ENCODE peak calls at places on chromosome 20, in eight cellular contexts. A is Panc1, W is ovary, C is H1, K is AG09309, S is foreskin fibroblast, P is tibial artery, R is AG04450. X is an unnamed sample.

GRCh38 chr20:51570755-51571469 is 28.4 kb upstream of the NFATC2 start:
- DNase-seq in A (no peak), W (no peak), C (no peak), K (no peak), S (peak; percentile 61), P (peak; percentile 49), R (no peak), X (no peak)

GRCh38 chr20:32483351-32484220 is 101.5 kb downstream of the NOL4L start:
- DNase-seq in A (no peak), W (peak; percentile 60), C (peak; percentile 84), K (peak; percentile 37), S (peak; percentile 88), P (peak; percentile 38), R (no peak), X (peak; percentile 7)

GRCh38 chr20:51562334-51563140 is 20.0 kb upstream of the NFATC2 start:
- DNase-seq in A (peak; percentile 55), W (peak; percentile 85), C (peak; percentile 85), K (peak; percentile 79), S (peak; percentile 94), P (peak; percentile 87), R (peak; percentile 83), X (no peak)

GRCh38 chr20:53739799-53740785 is 146.5 kb upstream of the ZNF217 start:
- DNase-seq in A (peak; percentile 52), W (no peak), C (no peak), K (no peak), S (no peak), P (no peak), R (no peak), X (no peak)

GRCh38 chr20:17560344-17561074 is 9.4 kb upstream of the DSTN start:
- DNase-seq in A (no peak), W (no peak), C (peak; percentile 41), K (no peak), S (no peak), P (no peak), R (no peak), X (no peak)

GRCh38 chr20:12570371-12570770 is 438.4 kb upstream of the SPTLC3 start:
- DNase-seq in A (no peak), W (no peak), C (peak; percentile 64), K (no peak), S (no peak), P (no peak), R (no peak), X (no peak)

GRCh38 chr20:46696791-46697279 is 7.6 kb upstream of the TP53RK start:
- DNase-seq in A (no peak), W (no peak), C (no peak), K (no peak), S (no peak), P (no peak), R (no peak), X (no peak)

GRCh38 chr20:45098096-45098773 is 2.7 kb downstream of the KCNS1 start:
- DNase-seq in A (no peak), W (no peak), C (peak; percentile 87), K (no peak), S (peak; percentile 63), P (no peak), R (no peak), X (no peak)

DNA sequence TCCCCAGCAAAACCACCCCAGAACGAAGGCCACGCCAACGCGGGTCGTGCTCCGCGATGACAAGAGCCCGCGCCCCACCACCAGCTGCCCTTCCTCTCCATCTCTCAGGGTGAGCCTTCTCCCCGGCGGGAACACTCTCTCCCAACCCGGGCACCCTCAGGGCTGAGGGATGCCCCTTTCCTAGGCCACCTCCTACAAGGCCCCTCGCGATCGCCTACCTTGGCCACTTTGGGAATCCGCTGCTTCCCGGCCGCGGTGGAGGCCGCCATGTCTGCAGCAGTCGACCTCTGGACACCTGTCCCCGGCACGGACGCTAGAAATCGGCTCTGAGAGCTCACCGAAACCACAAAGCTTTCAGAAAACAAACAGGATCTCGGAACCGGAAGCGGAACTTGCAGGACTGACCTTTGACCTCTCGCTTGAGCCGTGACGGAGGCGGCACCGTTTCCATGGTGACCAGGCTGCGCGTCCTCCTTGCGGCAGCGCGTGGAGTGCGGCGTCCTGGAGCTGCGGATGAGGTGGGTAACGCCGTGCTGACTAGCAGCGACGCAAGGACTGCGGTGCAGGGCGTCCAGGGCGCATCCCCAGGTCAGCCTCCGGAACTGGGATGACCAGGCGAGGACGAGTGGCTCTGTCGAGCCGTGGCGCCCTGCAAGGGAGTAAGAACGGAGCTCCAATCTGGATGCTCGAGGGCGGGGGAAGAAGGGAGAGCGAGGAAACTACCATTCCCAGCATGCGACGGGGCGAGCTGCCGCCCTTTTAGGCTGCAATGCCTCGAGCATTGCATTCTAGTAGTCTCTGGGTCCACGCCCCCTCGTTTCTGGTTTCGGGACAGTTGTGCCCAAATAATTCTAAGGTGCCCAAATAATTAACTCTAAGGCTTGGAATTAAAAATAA is at the start of the genes CFAP61 and CRNKL1:
- DNase-seq in A (peak; percentile 92), W (peak; percentile 96), C (peak; percentile 97), K (peak; percentile 80), S (peak; percentile 99), P (peak; percentile 94), R (peak; percentile 94), X (peak; percentile 80)
- TF ChIP-seq CTCF in A (no peak), W (no peak), C (no peak), K (no peak), S (no peak), P (peak; percentile 46), R (no peak), X (no peak)

GRCh38 chr20:62876441-62876825 is 14.8 kb upstream of the TCFL5 start:
- DNase-seq in A (no peak), W (no peak), C (no peak), K (no peak), S (no peak), P (no peak), R (no peak), X (no peak)

GRCh38 chr20:62875419-62876355 is 14.1 kb upstream of the TCFL5 start:
- DNase-seq in A (no peak), W (peak; percentile 69), C (no peak), K (peak; percentile 5), S (peak; percentile 83), P (peak; percentile 87), R (peak; percentile 32), X (no peak)

GRCh38 chr20:62878244-62879030 is 16.8 kb upstream of the TCFL5 start:
- DNase-seq in A (no peak), W (no peak), C (no peak), K (no peak), S (no peak), P (no peak), R (no peak), X (no peak)

GRCh38 chr20:62874745-62875344 is 13.2 kb upstream of the TCFL5 start:
- DNase-seq in A (no peak), W (no peak), C (no peak), K (no peak), S (peak; percentile 22), P (no peak), R (no peak), X (no peak)

DNA sequence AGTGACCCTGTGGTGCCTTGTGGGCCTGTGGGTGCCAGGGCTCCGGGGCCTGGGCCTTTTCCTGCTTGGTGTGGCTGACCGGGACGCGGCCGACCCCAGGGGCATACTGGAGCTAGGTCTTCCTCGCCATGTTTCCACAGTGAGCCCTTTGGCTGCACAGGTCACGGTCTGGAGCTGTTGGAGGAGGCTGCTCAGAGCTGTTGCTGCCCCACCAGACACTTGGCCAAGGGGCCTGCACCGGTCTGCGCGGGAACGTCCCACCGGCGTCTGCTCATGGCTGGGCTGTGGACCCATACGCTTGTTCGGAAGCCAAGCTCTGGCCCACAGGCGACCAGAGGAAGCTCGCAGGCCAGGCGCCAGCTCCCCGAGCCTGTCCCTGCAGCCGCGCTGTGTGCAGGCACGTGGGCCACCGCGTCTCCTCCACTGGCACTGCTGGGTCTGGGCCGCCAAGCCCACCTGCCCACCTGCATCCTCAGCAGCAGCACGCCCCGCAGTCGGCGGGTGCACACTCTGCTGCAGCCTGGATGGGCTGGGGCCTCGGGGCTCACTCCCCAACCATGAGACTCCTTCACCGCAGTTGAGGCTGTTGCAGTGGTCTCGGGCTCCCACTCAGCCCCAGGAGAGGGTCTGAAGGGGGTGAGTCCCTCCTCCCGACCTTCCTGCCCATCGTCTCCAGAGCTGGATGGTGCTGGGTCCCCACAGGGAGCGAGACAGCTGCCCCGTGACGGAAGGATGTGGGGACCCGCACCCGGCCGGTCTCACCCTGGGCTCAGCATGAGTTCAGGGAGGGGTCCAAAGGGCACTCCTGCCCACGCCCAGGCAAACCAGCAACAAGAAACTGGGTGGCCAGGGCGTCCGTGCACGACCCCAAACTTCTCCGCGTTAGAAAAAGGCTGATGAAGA is 15.5 kb upstream of the TCFL5 start:
- DNase-seq in A (no peak), W (peak; percentile 86), C (no peak), K (no peak), S (peak; percentile 43), P (peak; percentile 83), R (no peak), X (no peak)
- H3K4me3 ChIP-seq in A (no peak overlapping the region), W (no peak overlapping the region), C (no peak overlapping the region), K (no peak overlapping the region), S (no peak overlapping the region), P (no peak overlapping the region), R (no peak overlapping the region), X (no peak overlapping the region)

DNA sequence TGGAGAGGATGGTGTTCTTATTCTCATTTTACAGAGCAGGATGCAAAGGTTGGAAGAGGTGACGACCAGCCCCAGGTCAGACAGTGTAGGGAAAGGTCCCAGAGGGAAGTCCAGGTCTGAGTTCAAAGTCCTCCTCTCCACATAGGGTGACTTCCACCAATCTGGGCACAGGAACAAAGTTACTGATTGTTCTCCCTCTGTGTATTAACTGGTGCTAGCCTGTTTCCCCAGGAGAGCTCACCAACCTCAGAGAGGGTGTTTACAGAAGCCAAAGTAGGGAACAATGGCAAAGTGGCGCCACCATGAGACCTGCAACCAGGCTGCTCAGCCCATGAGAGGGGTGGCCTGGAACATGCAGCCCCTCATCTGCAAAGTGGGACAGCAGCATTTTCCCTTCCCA is 16.8 kb upstream of the SIRPB1 start:
- DNase-seq in A (no peak), W (no peak), C (no peak), K (no peak), S (no peak), P (no peak), R (no peak), X (no peak)
- TF ChIP-seq CTCF in A (no peak), W (no peak), C (peak; percentile 52), K (no peak), S (no peak), P (no peak), R (no peak), X (no peak)

GRCh38 chr20:9534025-9534424 is 19.6 kb downstream of the LAMP5 start:
- DNase-seq in A (no peak), W (no peak), C (no peak), K (no peak), S (no peak), P (no peak), R (no peak), X (no peak)

GRCh38 chr20:9535457-9535856 is 21.1 kb downstream of the LAMP5 start:
- DNase-seq in A (no peak), W (no peak), C (no peak), K (no peak), S (no peak), P (no peak), R (no peak), X (no peak)

GRCh38 chr20:9531581-9531980 is 17.2 kb downstream of the LAMP5 start:
- DNase-seq in A (no peak), W (no peak), C (no peak), K (no peak), S (no peak), P (no peak), R (no peak), X (no peak)

DNA sequence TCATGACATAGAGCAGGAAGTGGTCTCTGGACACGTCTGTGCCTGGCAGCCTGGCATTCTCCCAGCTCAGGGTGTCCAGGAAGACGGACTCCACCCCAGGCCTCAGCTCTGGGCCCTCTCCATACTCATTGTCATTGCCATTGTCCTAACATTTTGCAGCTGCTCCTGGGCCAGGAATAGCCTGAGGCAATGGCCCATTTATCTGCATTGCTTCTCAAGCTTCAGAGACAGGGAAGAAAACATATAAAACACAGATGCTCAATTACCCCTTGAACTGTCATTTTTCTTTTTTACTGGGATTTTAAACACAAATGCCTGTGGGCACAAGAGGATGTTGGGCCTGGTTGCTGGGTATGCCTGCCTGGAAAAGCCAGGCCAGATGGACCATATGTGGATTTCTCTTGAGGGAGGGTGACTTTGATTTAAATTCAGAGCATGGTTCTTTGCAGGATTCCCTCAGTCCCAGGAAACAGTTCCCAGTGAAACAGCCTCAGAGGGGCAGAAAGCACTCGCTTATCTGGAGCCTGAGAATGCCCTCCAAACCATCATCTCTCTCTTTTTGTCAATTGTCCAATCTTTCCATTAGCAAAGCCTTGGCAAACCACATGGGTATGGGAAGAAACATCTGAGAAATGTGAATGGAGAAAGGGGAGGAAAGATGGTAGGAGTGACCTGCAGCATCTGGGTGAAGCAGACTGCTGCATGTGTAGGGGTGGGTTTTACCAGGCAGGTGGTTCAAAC is 17.8 kb downstream of the LAMP5 start:
- DNase-seq in A (no peak), W (no peak), C (no peak), K (no peak), S (peak; percentile 16), P (no peak), R (no peak), X (no peak)
- H3K4me3 ChIP-seq in A (no peak overlapping the region), W (no peak overlapping the region), C (no peak overlapping the region), K (no peak overlapping the region), S (no peak overlapping the region), P (no peak overlapping the region), R (no peak overlapping the region), X (no peak overlapping the region)